ENCODE peak calls at places on chromosomes 2 and 18, in seven cellular contexts. J is foreskin melanocyte; G is choroid plexus epithelial cell; M is NCI-H510A treated with DMSO at 0.1 percent for 48 hours; Q is thyroid gland; W is central memory CD4-positive, alpha-beta T cell; F is heart left ventricle. B is an unnamed sample.

GRCh38 chr18:23927821-23928746 is 86.5 kb upstream of the TTC39C start:
- DNase-seq in J (no peak), F (no peak), W (no peak), M (no peak), Q (no peak), G (no peak), B (no peak)

GRCh38 chr2:49261021-49261538 is 106.8 kb upstream of the FSHR start:
- DNase-seq in M (no peak), G (no peak), F (no peak), W (no peak), J (no peak), Q (no peak), B (no peak)

GRCh38 chr2:10157293-10157692 is 34.8 kb downstream of the RRM2 start:
- DNase-seq in F (no peak), Q (no peak), G (peak; percentile 24), M (no peak), J (no peak), W (no peak), B (no peak)

GRCh38 chr18:2083691-2084090 is 487.6 kb downstream of the METTL4 start:
- DNase-seq in W (no peak), J (no peak), M (no peak), F (no peak), Q (no peak), G (no peak), B (no peak)

GRCh38 chr2:211396815-211397214 is 840.4 kb downstream of the CPS1 start:
- DNase-seq in F (no peak), Q (no peak), W (no peak), G (no peak), M (peak; percentile 60), J (no peak), B (no peak)

GRCh38 chr2:147288131-147288530 is 556.7 kb upstream of the ACVR2A start:
- DNase-seq in G (no peak), Q (no peak), M (no peak), F (no peak), W (peak; percentile 54), J (no peak), B (peak; percentile 24)

GRCh38 chr2:190766581-190766980 is 114.0 kb upstream of the GLS start:
- DNase-seq in G (no peak), Q (no peak), F (no peak), J (no peak), W (no peak), M (no peak), B (no peak)

GRCh38 chr2:241811952-241812729 is 3.1 kb downstream of the NEU4 start:
- DNase-seq in M (no peak), Q (no peak), J (no peak), G (no peak), W (no peak), F (no peak), B (no peak)

GRCh38 chr2:181317511-181317910 is 139.7 kb upstream of the ITGA4 start:
- DNase-seq in W (no peak), J (no peak), F (no peak), G (no peak), M (no peak), Q (no peak), B (no peak)

GRCh38 chr2:12819098-12819465 is 102.3 kb downstream of the TRIB2 start:
- DNase-seq in W (no peak), Q (peak; percentile 37), G (peak; percentile 99), J (peak; percentile 82), F (peak; percentile 87), M (no peak), B (no peak)

GRCh38 chr2:9573013-9573708 is 17.5 kb upstream of the ADAM17 start:
- DNase-seq in Q (no peak), F (no peak), G (peak; percentile 26), W (no peak), J (no peak), M (no peak), B (no peak)

GRCh38 chr18:78673516-78674321 is 305.9 kb upstream of the SALL3 start:
- DNase-seq in Q (no peak), F (no peak), M (no peak), J (no peak), G (no peak), W (no peak), B (no peak)

GRCh38 chr2:118686364-118686763 is 161.1 kb downstream of the EN1 start:
- DNase-seq in G (no peak), Q (no peak), J (no peak), M (no peak), W (no peak), F (no peak), B (no peak)

GRCh38 chr2:216029416-216030129 is 16.2 kb upstream of the MREG start:
- DNase-seq in F (no peak), G (peak; percentile 42), W (no peak), Q (no peak), J (peak; percentile 74), M (no peak), B (no peak)